ENCODE peak calls at places on chromosomes 16 and 17, in five cellular contexts. F is CD4-positive, CD25-positive, alpha-beta regulatory T cell; M is suprapubic skin; W is tibial nerve; K is cardiac muscle cell. Q is an unnamed sample. For H3K4me1, the result is how much of the 10 kb centered on the place peaks cover.

GRCh38 chr16:74652249-74652648 is 14.4 kb downstream of the RFWD3 start:
- DNase-seq in F (no peak), K (no peak), W (no peak), M (no peak), Q (no peak)

GRCh38 chr17:6639651-6640535 is 618 bp downstream of the KIAA0753 start:
- DNase-seq in K (peak), F (no peak), M (no peak), W (no peak), Q (no peak)

GRCh38 chr16:85401370-85401916 is 211.7 kb upstream of the GSE1 start:
- DNase-seq in F (no peak), W (no peak), K (no peak), M (peak), Q (no peak)

GRCh38 chr16:85912271-85912974 is 13.5 kb downstream of the IRF8 start:
- DNase-seq in M (no peak), F (no peak), W (peak), K (peak), Q (no peak)

GRCh38 chr17:67912656-67913055 is 83.6 kb downstream of the C17orf58 start:
- DNase-seq in K (no peak), F (no peak), W (no peak), M (no peak), Q (no peak)

GRCh38 chr17:31274252-31274651 is 22.8 kb downstream of the OMG start:
- DNase-seq in F (no peak), K (peak), M (no peak), W (peak), Q (no peak)

GRCh38 chr17:78202666-78203065 is 11.4 kb upstream of the BIRC5 start:
- DNase-seq in M (no peak), W (no peak), F (no peak), K (no peak), Q (no peak)

GRCh38 chr17:76734080-76734840 is 2.9 kb downstream of the SRSF2 start:
- DNase-seq in K (peak), W (no peak), F (no peak), M (no peak), Q (no peak)

GRCh38 chr17:72297326-72298115 is 176.7 kb downstream of the SOX9 start:
- DNase-seq in W (peak), K (peak), M (no peak), F (no peak), Q (no peak)

GRCh38 chr16:24917236-24917635 is 71.5 kb downstream of the SLC5A11 start:
- DNase-seq in F (no peak), M (no peak), W (no peak), K (no peak), Q (no peak)

GRCh38 chr16:4718466-4718865 is 15.6 kb downstream of the ANKS3 start:
- DNase-seq in W (no peak), F (no peak), K (no peak), M (no peak), Q (no peak)

GRCh38 chr17:32894245-32894644 is 17.3 kb upstream of the MYO1D start:
- DNase-seq in F (no peak), K (no peak), W (no peak), M (no peak), Q (no peak)

GRCh38 chr17:8791910-8792270 is 7.3 kb downstream of the MFSD6L start:
- DNase-seq in W (no peak), K (peak), M (no peak), F (no peak), Q (no peak)

GRCh38 chr17:79088266-79088996 is 13.8 kb downstream of the ENGASE start:
- DNase-seq in F (no peak), K (no peak), W (no peak), M (no peak), Q (no peak)

GRCh38 chr16:72203401-72203800 is 31.4 kb upstream of the PMFBP1 start:
- DNase-seq in K (peak), M (no peak), W (peak), F (no peak), Q (no peak)

GRCh38 chr16:89268987-89269735 is 51.7 kb downstream of the ZNF778 start:
- DNase-seq in K (peak), M (no peak), F (no peak), W (peak), Q (no peak)

GRCh38 chr17:82876602-82877391 is 37.0 kb upstream of the ZNF750 start:
- DNase-seq in K (peak), F (no peak), W (peak), M (peak), Q (no peak)

GRCh38 chr16:51119576-51120288 is 31.3 kb downstream of the SALL1 start:
- DNase-seq in W (no peak), K (no peak), M (no peak), F (no peak), Q (no peak)

GRCh38 chr16:58128721-58129096 is 472 bp downstream of the CFAP20 start:
- DNase-seq in W (no peak), M (no peak), K (no peak), F (peak), Q (no peak)

GRCh38 chr17:64698725-64699124 is 36.6 kb upstream of the SMURF2 start:
- DNase-seq in K (no peak), F (no peak), M (no peak), W (no peak), Q (no peak)

GRCh38 chr16:57537596-57538234 is 1.3 kb upstream of the CCDC102A start:
- DNase-seq in F (no peak), W (no peak), K (no peak), M (peak), Q (no peak)

GRCh38 chr17:14211778-14212177 is 24.9 kb downstream of the CDRT15 start:
- DNase-seq in W (no peak), F (peak), K (no peak), M (no peak), Q (no peak)

GRCh38 chr17:45287526-45288264 is 25.8 kb upstream of the SPATA32 start:
- DNase-seq in W (no peak), M (no peak), K (no peak), F (no peak), Q (no peak)

GRCh38 chr16:27762441-27762840 is 212.5 kb downstream of the KATNIP start:
- DNase-seq in F (no peak), M (no peak), K (peak), W (no peak), Q (no peak)

GRCh38 chr17:67555855-67556254 is 161.9 kb upstream of the NOL11 start:
- DNase-seq in F (no peak), K (no peak), M (no peak), W (no peak), Q (no peak)

GRCh38 chr16:89185062-89185751 is 13.7 kb downstream of the CDH15 start:
- DNase-seq in W (no peak), K (no peak), F (peak), M (no peak), Q (no peak)

GRCh38 chr17:67582632-67583230 is 135.0 kb upstream of the NOL11 start:
- DNase-seq in F (no peak), M (no peak), W (no peak), K (no peak), Q (no peak)

GRCh38 chr16:10964891-10965326 is 20.5 kb downstream of the CLEC16A start:
- DNase-seq in W (no peak), K (no peak), M (no peak), F (peak), Q (no peak)

GRCh38 chr17:8072727-8073461 is 14.6 kb downstream of the ALOX12B start:
- DNase-seq in W (no peak), F (peak), M (no peak), K (no peak), Q (no peak)

GRCh38 chr16:70253291-70254094 is 1.8 kb upstream of the EXOSC6 start:
- DNase-seq in M (no peak), W (peak), F (no peak), K (peak), Q (no peak)

GRCh38 chr16:57615813-57616212 is 12.6 kb upstream of the ADGRG1 start:
- DNase-seq in F (no peak), K (no peak), M (peak), W (no peak), Q (no peak)

GRCh38 chr17:37527249-37527851 is 37.7 kb downstream of the DUSP14 start:
- DNase-seq in W (no peak), F (peak), K (peak), M (no peak), Q (no peak)

GRCh38 chr16:46648656-46649055 is 27.5 kb upstream of the SHCBP1 start:
- DNase-seq in M (no peak), F (no peak), W (no peak), K (no peak), Q (no peak)

GRCh38 chr17:40542562-40543411 is 22.5 kb downstream of the CCR7 start:
- DNase-seq in M (peak), W (peak), F (no peak), K (peak), Q (no peak)

GRCh38 chr16:89031715-89032659 is 55.0 kb upstream of the CBFA2T3 start:
- DNase-seq in W (peak), M (no peak), F (peak), K (no peak), Q (no peak)

GRCh38 chr17:511833-512251 is 159.2 kb upstream of the RPH3AL start:
- DNase-seq in M (no peak), F (no peak), W (no peak), K (no peak), Q (no peak)

GRCh38 chr17:17122781-17123483 is 80.7 kb downstream of the MPRIP start:
- DNase-seq in F (no peak), K (no peak), W (no peak), M (no peak), Q (no peak)

GRCh38 chr17:17125136-17126084 is 80.7 kb downstream of the PLD6 start:
- DNase-seq in F (peak), W (no peak), M (no peak), K (no peak), Q (no peak)

GRCh38 chr17:17126131-17127110 is 79.7 kb downstream of the PLD6 start:
- DNase-seq in K (no peak), W (no peak), M (no peak), F (no peak), Q (no peak)

GRCh38 chr17:17127156-17127555 is 79.0 kb downstream of the PLD6 start:
- DNase-seq in K (no peak), W (no peak), M (no peak), F (no peak), Q (no peak)

DNA sequence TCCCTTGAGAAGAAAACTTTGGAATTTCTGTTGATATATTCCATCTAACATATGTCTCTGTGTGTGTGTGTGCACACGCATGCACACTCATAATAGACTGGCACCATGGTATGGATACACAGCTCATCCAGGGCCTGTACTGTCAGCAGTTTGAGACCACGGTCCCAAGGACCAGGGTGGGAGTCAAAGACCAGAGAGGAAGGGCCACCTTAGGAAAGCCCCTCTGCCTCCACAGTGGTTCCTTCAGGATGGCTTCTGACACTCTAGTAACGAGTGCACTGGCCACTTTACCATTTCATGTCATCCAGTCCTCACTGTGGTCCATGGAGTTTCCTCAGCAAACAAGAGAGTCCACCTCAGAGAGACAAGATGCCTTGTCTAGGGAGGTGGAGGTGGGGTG is 81.8 kb downstream of the PLD6 start:
- DNase-seq in F (no peak), M (no peak), W (no peak), K (no peak), Q (no peak)
- H3K4me1 ChIP-seq in F (under half), M (under half), W (under half), K (under half), Q (half or more)

GRCh38 chr16:29901607-29901945 is 1.3 kb downstream of the ASPHD1 start:
- DNase-seq in W (no peak), M (no peak), K (no peak), F (no peak), Q (no peak)
- H3K4me1 ChIP-seq in W (under half), M (under half), K (under half), F (under half), Q (under half)

GRCh38 chr17:62965649-62966425 is at the start of gene TANC2:
- DNase-seq in K (peak), F (peak), M (peak), W (peak), Q (no peak)
- H3K4me1 ChIP-seq in K (under half), F (under half), M (under half), W (under half), Q (under half)

DNA sequence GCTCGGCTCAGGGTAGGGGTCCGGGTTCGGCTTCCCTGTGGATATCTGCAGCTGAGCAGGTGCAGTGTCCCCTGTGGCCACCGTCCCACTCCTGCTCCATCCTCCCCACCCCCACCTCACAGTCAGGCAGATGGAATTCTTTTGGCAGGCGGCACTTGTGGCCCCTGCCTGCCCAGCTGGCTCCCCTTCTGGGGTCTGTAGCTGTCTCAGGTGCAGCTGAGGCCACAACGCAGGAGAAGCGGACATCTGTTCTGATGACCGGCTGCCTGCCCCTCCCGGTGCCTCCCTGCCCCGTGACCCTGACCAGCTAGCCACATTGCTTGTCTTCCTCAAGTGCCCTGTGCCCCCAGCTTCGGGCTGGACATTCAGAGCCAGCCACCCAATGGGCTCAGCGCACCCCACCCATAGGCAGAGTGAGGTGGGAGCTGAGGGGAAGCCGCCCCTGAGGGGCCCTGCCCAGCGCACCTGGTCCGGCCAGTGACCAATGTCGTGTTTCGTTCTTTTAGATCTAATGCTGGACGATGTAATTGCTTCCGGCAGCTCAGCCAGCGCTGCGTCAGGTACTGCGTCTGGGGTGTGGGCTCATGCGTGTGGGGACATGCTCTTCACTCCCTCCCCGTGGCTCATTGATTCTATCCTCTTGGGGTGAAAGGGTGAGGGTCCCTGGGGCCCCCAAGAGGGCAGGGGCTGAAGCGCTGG is 25.2 kb upstream of the ABCC3 start:
- DNase-seq in M (no peak), K (no peak), W (no peak), F (no peak), Q (no peak)
- H3K4me1 ChIP-seq in M (under half), K (under half), W (under half), F (under half), Q (under half)

DNA sequence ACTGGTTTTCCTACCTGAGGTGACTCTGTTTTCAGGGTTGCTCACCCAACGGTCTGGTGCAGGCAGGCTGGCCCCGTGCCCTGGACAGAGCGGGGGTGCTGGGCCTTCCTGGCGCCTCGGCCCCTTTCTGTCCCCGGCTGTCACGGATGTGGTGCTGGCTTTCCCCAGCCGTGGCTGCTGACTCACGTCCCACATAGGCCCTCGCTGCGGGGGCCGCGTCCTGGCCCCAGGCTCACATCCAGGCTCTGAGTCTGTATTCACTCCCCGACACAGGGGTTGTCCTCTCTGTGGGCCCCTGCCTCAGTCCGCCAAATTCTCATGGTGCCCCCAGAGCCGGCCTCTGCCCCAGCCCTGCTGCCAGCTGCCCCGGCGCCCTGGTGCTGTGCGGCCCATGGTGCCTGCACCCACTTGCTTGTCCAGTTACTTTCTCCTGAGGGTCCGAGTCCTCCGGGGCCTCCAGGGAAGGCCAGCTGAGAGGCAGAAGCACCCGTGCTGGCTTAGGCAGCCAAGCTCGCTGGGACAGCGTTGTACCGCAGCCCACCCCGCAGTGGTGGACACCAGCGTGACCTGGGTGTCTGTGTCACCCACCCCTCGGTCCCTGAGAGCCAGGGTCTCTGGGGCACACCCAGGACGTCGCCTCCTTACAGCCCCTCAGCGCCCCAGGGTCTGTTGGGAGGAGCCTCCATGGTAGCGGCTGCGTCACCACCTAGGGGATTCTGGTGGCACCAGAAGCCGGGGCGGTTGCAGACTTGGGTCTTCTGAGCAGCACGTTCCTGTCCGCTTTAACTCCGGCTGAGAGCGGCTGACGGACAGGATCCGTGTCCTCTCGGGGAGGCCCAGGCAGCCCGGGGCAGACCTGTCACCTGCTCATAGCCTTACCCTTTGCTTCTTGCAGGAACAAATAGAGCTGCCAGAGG is 6.1 kb downstream of the CHMP6 start:
- DNase-seq in W (no peak), K (no peak), F (no peak), M (peak), Q (no peak)
- H3K4me1 ChIP-seq in W (under half), K (under half), F (under half), M (under half), Q (under half)

GRCh38 chr16:67663151-67663876 is 2.6 kb downstream of the PARD6A start:
- DNase-seq in M (peak), K (peak), W (no peak), F (no peak), Q (no peak)
- H3K4me1 ChIP-seq in M (half or more), K (under half), W (under half), F (half or more), Q (half or more)

GRCh38 chr17:81393684-81394376 is 1.4 kb upstream of the BAHCC1 start:
- DNase-seq in F (peak), M (peak), K (peak), W (peak), Q (peak)
- H3K4me1 ChIP-seq in F (half or more), M (half or more), K (under half), W (under half), Q (half or more)

Q was measured in vagina.